ENCODE peak calls at places on chromosomes 11 and 22, in six cellular contexts. W is HCT116, K is H1, Q is SK-N-SH, A is GM12878, C is K562. X is an unnamed sample.
A peak's percentile ranks its signal among the peaks of the same experiment; 100 is the strongest.

GRCh38 chr11:113176561-113176960 is 137.8 kb upstream of the TTC12 start:
- DNase-seq in W (no peak), K (no peak), Q (no peak), A (no peak), C (no peak), X (no peak)

GRCh38 chr11:64916848-64917662 is at the start of gene ATG2A:
- DNase-seq in W (peak; percentile 99), K (peak; percentile 98), Q (peak; percentile 97), A (peak; percentile 99), C (peak; percentile 99), X (peak; percentile 99)

GRCh38 chr11:73072935-73073481 is 69.1 kb downstream of the FCHSD2 start:
- DNase-seq in W (no peak), K (no peak), Q (no peak), A (peak; percentile 72), C (no peak), X (no peak)

GRCh38 chr11:32462296-32462695 is 27.0 kb upstream of the WT1 start:
- DNase-seq in W (no peak), K (no peak), Q (no peak), A (no peak), C (no peak), X (no peak)

GRCh38 chr11:75384438-75385080 is 14.8 kb upstream of the RPS3 start:
- DNase-seq in W (peak; percentile 68), K (peak; percentile 88), Q (peak; percentile 89), A (no peak), C (peak; percentile 88), X (no peak)

GRCh38 chr22:23218867-23219251 is 38.5 kb downstream of the BCR start:
- DNase-seq in W (no peak), K (no peak), Q (peak; percentile 60), A (no peak), C (peak; percentile 82), X (no peak)

GRCh38 chr11:10373340-10373739 is 68.5 kb downstream of the ADM start:
- DNase-seq in W (no peak), K (peak; percentile 26), Q (no peak), A (no peak), C (no peak), X (no peak)

GRCh38 chr22:45905924-45906865 is 70.8 kb downstream of the WNT7B start:
- DNase-seq in W (no peak), K (no peak), Q (no peak), A (no peak), C (no peak), X (no peak)

GRCh38 chr11:112128483-112129121 is 35.3 kb downstream of the IL18 start:
- DNase-seq in W (peak; percentile 87), K (no peak), Q (peak; percentile 14), A (no peak), C (peak; percentile 14), X (peak; percentile 35)

GRCh38 chr11:106466441-106467190 is 389.2 kb downstream of the AASDHPPT start:
- DNase-seq in W (no peak), K (no peak), Q (no peak), A (no peak), C (no peak), X (no peak)

GRCh38 chr22:29883831-29884139 is 811 bp downstream of the MTMR3 start:
- DNase-seq in W (no peak), K (no peak), Q (no peak), A (no peak), C (no peak), X (no peak)

GRCh38 chr22:40533712-40534378 is 102.7 kb downstream of the MRTFA start:
- DNase-seq in W (no peak), K (no peak), Q (no peak), A (peak; percentile 74), C (peak; percentile 68), X (peak; percentile 95)

GRCh38 chr22:23122992-23123803 is 18.6 kb downstream of the RSPH14 start:
- DNase-seq in W (no peak), K (no peak), Q (no peak), A (no peak), C (no peak), X (no peak)

GRCh38 chr11:12769834-12770345 is 95.7 kb downstream of the TEAD1 start:
- DNase-seq in W (peak; percentile 18), K (no peak), Q (no peak), A (no peak), C (no peak), X (peak; percentile 30)

GRCh38 chr11:73866586-73866996 is 10.1 kb downstream of the COA4 start:
- DNase-seq in W (peak; percentile 12), K (no peak), Q (peak; percentile 58), A (no peak), C (no peak), X (no peak)

GRCh38 chr11:123561046-123561781 is 93.2 kb downstream of the SCN3B start:
- DNase-seq in W (no peak), K (no peak), Q (peak; percentile 83), A (no peak), C (peak; percentile 8), X (no peak)

GRCh38 chr22:45481661-45482060 is 21.0 kb upstream of the FBLN1 start:
- DNase-seq in W (no peak), K (no peak), Q (no peak), A (no peak), C (no peak), X (no peak)

GRCh38 chr11:88813233-88813915 is 252.4 kb downstream of the GRM5 start:
- DNase-seq in W (no peak), K (no peak), Q (no peak), A (no peak), C (no peak), X (no peak)

GRCh38 chr22:42855211-42855610 is 1.9 kb downstream of the ARFGAP3 start:
- DNase-seq in W (no peak), K (no peak), Q (no peak), A (no peak), C (no peak), X (no peak)

GRCh38 chr11:86577663-86578636 is 94.5 kb downstream of the ME3 start:
- DNase-seq in W (peak; percentile 58), K (no peak), Q (no peak), A (no peak), C (no peak), X (no peak)

GRCh38 chr11:62806611-62807121 is 1.4 kb upstream of the NXF1 start:
- DNase-seq in W (no peak), K (no peak), Q (no peak), A (no peak), C (peak; percentile 31), X (no peak)

GRCh38 chr11:36312593-36312990 is 16.5 kb downstream of the PRR5L start:
- DNase-seq in W (no peak), K (no peak), Q (no peak), A (no peak), C (no peak), X (no peak)

GRCh38 chr11:14974723-14975587 is 2.8 kb upstream of the CALCA start:
- DNase-seq in W (peak; percentile 54), K (peak; percentile 85), Q (peak; percentile 65), A (no peak), C (peak; percentile 66), X (no peak)

GRCh38 chr11:18313985-18314763 is 7.8 kb downstream of the HPS5 start:
- DNase-seq in W (no peak), K (no peak), Q (no peak), A (no peak), C (peak; percentile 76), X (no peak)

GRCh38 chr11:72308226-72309073 is 64.5 kb upstream of the PHOX2A start:
- DNase-seq in W (no peak), K (no peak), Q (peak; percentile 81), A (no peak), C (peak; percentile 75), X (peak; percentile 91)

GRCh38 chr22:17970205-17970708 is 54.1 kb downstream of the MICAL3 start:
- DNase-seq in W (no peak), K (no peak), Q (no peak), A (no peak), C (peak; percentile 78), X (no peak)
- TF ChIP-seq POLR2AphosphoS5 in W (no peak), K (no peak), Q (no peak), A (no peak), C (no peak), X (no peak)

GRCh38 chr11:69587454-69588081 is 53.4 kb upstream of the CCND1 start:
- DNase-seq in W (peak; percentile 23), K (no peak), Q (no peak), A (no peak), C (peak; percentile 8), X (no peak)

GRCh38 chr11:69585385-69585784 is 55.6 kb upstream of the CCND1 start:
- DNase-seq in W (no peak), K (no peak), Q (no peak), A (no peak), C (no peak), X (no peak)

GRCh38 chr11:69584160-69584559 is 56.8 kb upstream of the CCND1 start:
- DNase-seq in W (no peak), K (no peak), Q (no peak), A (no peak), C (no peak), X (no peak)

GRCh38 chr11:69592986-69593385 is 48.0 kb upstream of the CCND1 start:
- DNase-seq in W (no peak), K (no peak), Q (no peak), A (no peak), C (no peak), X (no peak)

DNA sequence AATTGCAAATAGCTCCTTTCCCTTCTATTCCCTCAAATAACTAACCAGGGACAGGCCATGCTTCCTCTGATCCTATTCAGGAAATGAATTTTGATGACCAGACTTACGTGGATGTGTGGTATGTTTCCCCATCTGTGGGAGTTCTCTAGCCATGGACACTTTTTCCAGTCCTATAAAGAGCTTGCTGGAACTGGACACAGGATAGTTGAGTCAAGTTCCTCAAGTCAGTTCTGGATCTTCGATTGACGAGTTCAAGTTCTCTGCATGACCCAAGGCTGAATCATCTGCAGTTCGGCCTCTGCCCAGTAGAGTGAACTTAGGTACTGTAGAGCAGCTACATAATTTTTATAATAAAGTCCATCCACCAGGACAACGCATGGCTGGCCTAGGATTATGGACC is 52.7 kb upstream of the CCND1 start:
- DNase-seq in W (peak; percentile 54), K (no peak), Q (no peak), A (no peak), C (peak; percentile 13), X (no peak)
- H3K9ac ChIP-seq in W (no peak overlapping the region), K (no peak overlapping the region), Q (peak overlapping the region; percentile 75), A (no peak overlapping the region), C (no peak overlapping the region), X (no peak overlapping the region)

DNA sequence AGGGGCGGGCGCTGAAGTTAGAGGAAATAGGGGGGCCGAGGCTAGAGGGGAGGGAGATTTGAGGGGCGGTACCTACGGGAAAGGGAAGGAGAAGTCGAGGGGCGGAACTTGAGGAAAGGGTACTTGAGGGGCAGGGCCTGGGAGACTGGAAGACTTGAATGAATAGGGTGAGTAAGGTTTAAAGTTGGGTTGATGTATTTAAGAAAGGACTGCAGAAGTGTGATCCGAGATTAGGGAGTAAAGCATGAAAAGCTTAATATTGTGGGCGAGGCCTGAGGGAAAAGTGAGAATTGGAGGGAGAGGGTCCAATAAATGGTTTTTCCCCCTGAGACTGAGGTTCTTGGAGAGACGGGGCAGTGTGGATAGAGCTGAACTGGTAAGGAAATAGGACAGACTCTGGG is 723 bp downstream of the HSCB start:
- DNase-seq in W (no peak), K (no peak), Q (no peak), A (no peak), C (no peak), X (no peak)
- TF ChIP-seq POLR2AphosphoS5 in W (no peak), K (no peak), Q (no peak), A (no peak), C (no peak), X (no peak)

DNA sequence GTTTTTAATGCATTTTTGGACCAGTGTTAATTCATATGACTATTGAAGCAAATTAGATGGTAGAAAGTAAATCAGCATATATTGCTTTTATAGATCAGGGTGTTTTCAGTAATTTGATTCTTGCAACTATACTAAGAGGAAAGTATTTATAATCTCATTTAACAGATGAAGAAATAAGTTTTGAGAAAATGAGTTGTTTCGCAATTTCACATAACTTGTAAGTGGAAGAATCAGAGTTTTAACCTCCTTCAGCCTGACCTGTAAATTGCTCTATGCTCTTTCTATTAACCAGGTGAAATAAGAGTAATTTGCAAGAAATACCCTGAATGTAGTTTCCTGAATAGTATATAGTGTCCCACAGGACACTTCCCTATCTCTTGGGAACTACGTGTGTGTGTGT is 1106.8 kb upstream of the RAG2 start:
- DNase-seq in W (no peak), K (no peak), Q (no peak), A (no peak), C (no peak), X (no peak)
- H3K9ac ChIP-seq in W (no peak overlapping the region), K (no peak overlapping the region), Q (no peak overlapping the region), A (no peak overlapping the region), C (no peak overlapping the region), X (no peak overlapping the region)